ENCODE peak calls at places on chromosomes 6 and 20, in four cellular contexts. V is CD8-positive, alpha-beta T cell; C is stomach; J is substantia nigra. U is an unnamed sample.

GRCh38 chr6:15551798-15552197 is 111.0 kb downstream of the DTNBP1 start:
- DNase-seq in V (no peak), J (no peak), C (no peak), U (no peak)

GRCh38 chr6:112466378-112467151 is 119.4 kb downstream of the RFPL4B start:
- DNase-seq in V (no peak), C (no peak), J (no peak), U (no peak)

GRCh38 chr6:23533311-23533710 is 592.7 kb upstream of the NRSN1 start:
- DNase-seq in C (no peak), V (no peak), J (no peak), U (no peak)

GRCh38 chr20:11261533-11262000 is 587.8 kb upstream of the JAG1 start:
- DNase-seq in C (no peak), J (no peak), V (no peak), U (no peak)

GRCh38 chr6:170089937-170090335 is 200.9 kb downstream of the DLL1 start:
- DNase-seq in C (no peak), J (no peak), V (no peak), U (peak)

GRCh38 chr6:143125896-143126573 is 65.3 kb downstream of the AIG1 start:
- DNase-seq in V (no peak), C (no peak), J (no peak), U (no peak)

GRCh38 chr6:98834060-98835031 is at the start of gene POU3F2:
- DNase-seq in V (peak), C (peak), J (peak), U (peak)

GRCh38 chr6:90468080-90468479 is 118.8 kb downstream of the MAP3K7 start:
- DNase-seq in C (no peak), J (no peak), V (no peak), U (no peak)

GRCh38 chr20:53412600-53413187 is 180.9 kb downstream of the ZNF217 start:
- DNase-seq in J (no peak), V (no peak), C (no peak), U (no peak)

GRCh38 chr6:168097621-168098430 is 18.8 kb upstream of the FRMD1 start:
- DNase-seq in J (no peak), V (no peak), C (peak), U (peak)

GRCh38 chr20:5729348-5729747 is 20.9 kb upstream of the SHLD1 start:
- DNase-seq in V (no peak), J (no peak), C (no peak), U (no peak)

GRCh38 chr6:70973591-70973990 is 16.7 kb upstream of the B3GAT2 start:
- DNase-seq in V (no peak), J (no peak), C (no peak), U (no peak)

GRCh38 chr20:37841389-37841788 is 61.5 kb upstream of the VSTM2L start:
- DNase-seq in J (no peak), V (no peak), C (no peak), U (no peak)

GRCh38 chr6:92892626-92893025 is 526.7 kb downstream of the EPHA7 start:
- DNase-seq in J (no peak), V (no peak), C (no peak), U (no peak)

GRCh38 chr20:42836339-42836738 is 353.4 kb downstream of the PTPRT start:
- DNase-seq in V (no peak), C (peak), J (no peak), U (no peak)

GRCh38 chr6:170347091-170347490 is 40.5 kb downstream of the FAM120B start:
- DNase-seq in C (no peak), J (no peak), V (no peak), U (no peak)

GRCh38 chr6:166418691-166419143 is 36.0 kb upstream of the MPC1 start:
- DNase-seq in J (no peak), V (no peak), C (no peak), U (no peak)

GRCh38 chr20:61998343-61999121 is 67.1 kb downstream of the TAF4 start:
- DNase-seq in J (no peak), C (no peak), V (no peak), U (no peak)

GRCh38 chr6:133682506-133683290 is 206.2 kb upstream of the TCF21 start:
- DNase-seq in C (no peak), J (no peak), V (no peak), U (no peak)

GRCh38 chr6:96657344-96657743 is 94.4 kb downstream of the FHL5 start:
- DNase-seq in J (no peak), V (no peak), C (no peak), U (no peak)

GRCh38 chr20:22312744-22313346 is 271.5 kb downstream of the FOXA2 start:
- DNase-seq in J (no peak), V (no peak), C (peak), U (no peak)

GRCh38 chr6:164795091-164795490 is 514.3 kb downstream of the C6orf118 start:
- DNase-seq in C (no peak), V (no peak), J (no peak), U (no peak)

GRCh38 chr6:101391772-101392560 is 1.5 kb upstream of the GRIK2 start:
- DNase-seq in C (no peak), V (no peak), J (no peak), U (no peak)

GRCh38 chr20:63697357-63697867 is 960 bp downstream of the TNFRSF6B start:
- DNase-seq in C (no peak), V (no peak), J (no peak), U (no peak)

GRCh38 chr6:30555428-30556005 is 772 bp downstream of the GNL1 start:
- DNase-seq in V (no peak), C (peak), J (peak), U (peak)

GRCh38 chr6:166076625-166077024 is 91.0 kb downstream of the TBXT start:
- DNase-seq in C (no peak), V (no peak), J (no peak), U (no peak)

GRCh38 chr20:23928788-23929187 is 49.2 kb upstream of the CST5 start:
- DNase-seq in J (no peak), V (peak), C (no peak), U (no peak)

GRCh38 chr6:125253881-125254280 is 47.9 kb downstream of the HDDC2 start:
- DNase-seq in C (no peak), V (no peak), J (no peak), U (no peak)

GRCh38 chr6:154874684-154875594 is 120.2 kb upstream of the TIAM2 start:
- DNase-seq in V (no peak), J (no peak), C (no peak), U (no peak)

GRCh38 chr6:19803331-19804330 is 33.5 kb upstream of the ID4 start:
- DNase-seq in V (no peak), C (no peak), J (no peak), U (no peak)

GRCh38 chr20:33673411-33674293 is 576 bp downstream of the NECAB3 start:
- DNase-seq in C (no peak), V (no peak), J (no peak), U (no peak)

GRCh38 chr6:63395388-63395787 is 75.6 kb upstream of the LGSN start:
- DNase-seq in J (no peak), V (no peak), C (no peak), U (no peak)

GRCh38 chr6:42993445-42993844 is 9.1 kb downstream of the PPP2R5D start:
- DNase-seq in V (no peak), J (no peak), C (no peak), U (no peak)

GRCh38 chr6:35735452-35735851 is 1.4 kb upstream of the ARMC12 start:
- DNase-seq in J (no peak), C (peak), V (no peak), U (no peak)

GRCh38 chr6:35736982-35737412 is at the start of gene ARMC12:
- DNase-seq in J (no peak), C (no peak), V (no peak), U (no peak)

GRCh38 chr6:35737413-35738211 is 780 bp downstream of the ARMC12 start:
- DNase-seq in J (no peak), C (no peak), V (no peak), U (no peak)

GRCh38 chr6:35733633-35734032 is 3.2 kb upstream of the ARMC12 start:
- DNase-seq in J (no peak), V (no peak), C (peak), U (no peak)

DNA sequence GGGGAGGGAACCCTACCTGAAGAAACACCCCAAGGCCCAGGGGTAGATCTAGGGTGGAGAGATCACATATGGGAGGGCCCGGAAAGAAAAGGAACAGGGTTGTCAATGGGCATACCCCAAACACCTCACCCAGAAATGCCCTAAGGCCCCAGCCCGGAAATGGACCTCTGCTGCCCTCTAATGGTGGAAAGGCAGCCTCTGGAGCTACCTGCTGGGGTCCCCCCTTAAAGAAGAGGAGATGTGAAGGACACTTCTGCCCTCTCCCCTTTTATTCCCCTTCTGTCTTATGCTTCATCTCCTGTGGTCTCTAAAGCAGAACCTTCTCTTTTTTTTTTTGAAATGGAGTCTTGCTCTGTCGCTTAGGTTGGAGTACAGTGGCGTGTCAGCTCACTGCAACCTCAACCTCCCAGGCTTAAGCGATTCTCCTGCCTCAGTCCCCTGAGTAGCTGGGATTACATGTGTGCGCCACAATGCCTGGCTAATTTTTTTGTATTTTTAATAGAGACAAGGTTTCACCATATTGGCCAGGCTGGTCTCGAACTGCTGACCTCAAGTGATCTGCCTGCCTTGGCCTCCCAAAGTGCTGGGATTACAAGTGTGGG is 438 bp upstream of the ARMC12 start:
- DNase-seq in C (peak), V (peak), J (peak), U (peak)
- H3K27ac ChIP-seq in C (no peak), V (no peak), J (peak), U (peak)

GRCh38 chr6:136551103-136551502 is 881 bp upstream of the MAP7 start:
- DNase-seq in J (no peak), C (no peak), V (no peak), U (no peak)

GRCh38 chr6:136549359-136550044 is 720 bp downstream of the MAP7 start:
- DNase-seq in V (no peak), J (no peak), C (peak), U (no peak)

GRCh38 chr6:136550330-136551071 is at the start of gene MAP7:
- DNase-seq in V (peak), J (peak), C (peak), U (peak)

GRCh38 chr6:136548582-136549330 is 1.5 kb downstream of the MAP7 start:
- DNase-seq in J (no peak), V (no peak), C (no peak), U (no peak)

DNA sequence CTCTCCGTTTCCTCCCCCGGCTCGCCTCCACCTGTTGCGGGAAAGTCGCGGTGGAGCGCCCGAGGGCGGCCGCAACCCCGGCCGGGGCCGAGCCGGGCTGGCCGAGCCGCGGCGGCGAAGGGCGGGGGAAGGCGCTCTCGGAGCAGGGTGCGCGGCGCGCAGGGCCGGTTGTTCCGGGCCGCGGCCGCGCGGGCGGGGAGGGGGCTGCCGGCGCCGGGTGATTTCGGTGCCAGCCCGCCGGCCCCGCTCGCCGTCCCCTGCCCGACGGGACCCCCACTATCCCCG is 235 bp downstream of the MAP7 start:
- DNase-seq in V (no peak), J (no peak), C (no peak), U (peak)
- H3K27ac ChIP-seq in V (no peak), J (peak), C (peak), U (peak)

GRCh38 chr20:46994341-46994740 is 99.7 kb downstream of the EYA2 start:
- DNase-seq in J (no peak), V (peak), C (peak), U (no peak)
- H3K27ac ChIP-seq in J (no peak), V (no peak), C (no peak), U (no peak)

DNA sequence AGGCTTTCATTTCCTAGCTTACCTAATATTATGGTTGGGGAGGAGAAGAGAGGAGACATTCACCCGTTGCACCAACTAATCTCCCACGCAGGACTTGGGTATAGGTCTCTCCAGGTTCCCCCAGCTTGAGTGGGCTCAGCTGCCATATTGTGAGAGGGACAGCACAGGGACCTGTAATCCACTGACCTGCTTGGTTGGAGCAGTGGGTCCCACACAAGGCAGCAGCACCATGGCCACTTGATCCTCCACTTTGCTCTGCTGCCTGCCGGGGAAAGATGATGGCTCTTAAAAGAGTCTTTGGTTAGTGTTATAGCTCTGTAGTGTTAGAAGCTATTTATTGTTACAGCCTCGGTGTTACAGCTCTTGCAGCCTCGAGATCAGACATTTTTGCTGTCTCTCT is 22.5 kb upstream of the ECHDC1 start:
- DNase-seq in J (no peak), V (no peak), C (no peak), U (no peak)
- H3K27ac ChIP-seq in J (no peak), V (no peak), C (no peak), U (no peak)

GRCh38 chr6:148414836-148415235 is 72.2 kb downstream of the SASH1 start:
- DNase-seq in V (no peak), C (no peak), J (no peak), U (no peak)

GRCh38 chr6:148413321-148414094 is 70.9 kb downstream of the SASH1 start:
- DNase-seq in V (no peak), J (no peak), C (no peak), U (no peak)

GRCh38 chr6:148417045-148417444 is 74.4 kb downstream of the SASH1 start:
- DNase-seq in J (no peak), C (no peak), V (no peak), U (no peak)

GRCh38 chr6:148416309-148416965 is 73.8 kb downstream of the SASH1 start:
- DNase-seq in C (no peak), V (no peak), J (no peak), U (no peak)

DNA sequence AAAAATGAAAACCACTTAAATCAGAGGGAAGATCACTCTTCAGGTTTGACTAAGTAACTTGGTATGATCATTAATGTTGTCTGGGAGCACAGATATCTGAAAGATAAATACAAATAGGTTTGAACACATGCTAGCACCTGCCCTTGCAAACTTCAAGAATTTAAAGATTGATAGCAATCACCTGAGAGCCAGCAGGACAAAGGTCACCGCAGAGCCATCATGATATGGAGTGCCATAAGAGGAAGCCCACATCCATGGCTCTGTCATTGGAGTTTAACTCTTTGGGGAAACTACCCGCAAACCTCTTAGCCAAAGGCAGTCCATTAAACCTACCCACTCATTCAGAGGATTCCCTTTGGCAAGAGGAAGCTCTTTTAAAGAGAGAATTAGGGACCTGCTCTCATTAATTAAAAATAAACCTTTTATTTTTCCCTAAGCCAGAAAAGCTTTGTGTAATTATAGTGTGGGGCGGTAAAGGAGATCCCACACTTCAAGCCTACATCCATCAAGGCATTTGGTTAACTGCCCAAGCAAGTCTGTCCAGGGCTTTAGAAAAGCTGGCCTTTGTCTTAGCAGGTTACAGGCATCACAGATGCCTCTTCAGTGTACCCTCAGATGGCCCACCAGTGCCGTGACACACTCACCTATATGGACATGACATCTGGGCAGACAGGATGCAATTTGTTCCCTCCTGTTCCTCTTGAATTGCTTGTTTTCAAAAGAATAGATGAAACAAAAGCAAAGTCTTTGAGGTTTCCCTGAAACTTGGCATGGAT is 73.1 kb downstream of the SASH1 start:
- DNase-seq in J (no peak), C (no peak), V (no peak), U (no peak)
- H3K27ac ChIP-seq in J (no peak), C (no peak), V (no peak), U (no peak)

GRCh38 chr6:25175656-25176055 is 103.5 kb upstream of the CARMIL1 start:
- DNase-seq in J (no peak), V (no peak), C (no peak), U (no peak)

GRCh38 chr6:25173951-25174474 is 105.2 kb upstream of the CARMIL1 start:
- DNase-seq in C (no peak), V (no peak), J (no peak), U (no peak)

GRCh38 chr6:25175216-25175615 is 104.0 kb upstream of the CARMIL1 start:
- DNase-seq in C (no peak), V (no peak), J (no peak), U (no peak)

GRCh38 chr6:25173232-25173631 is 105.9 kb upstream of the CARMIL1 start:
- DNase-seq in V (no peak), C (no peak), J (no peak), U (no peak)

GRCh38 chr6:25174678-25175077 is 104.5 kb upstream of the CARMIL1 start:
- DNase-seq in V (no peak), J (no peak), C (no peak), U (no peak)
- H3K27ac ChIP-seq in V (no peak), J (no peak), C (peak), U (no peak)

DNA sequence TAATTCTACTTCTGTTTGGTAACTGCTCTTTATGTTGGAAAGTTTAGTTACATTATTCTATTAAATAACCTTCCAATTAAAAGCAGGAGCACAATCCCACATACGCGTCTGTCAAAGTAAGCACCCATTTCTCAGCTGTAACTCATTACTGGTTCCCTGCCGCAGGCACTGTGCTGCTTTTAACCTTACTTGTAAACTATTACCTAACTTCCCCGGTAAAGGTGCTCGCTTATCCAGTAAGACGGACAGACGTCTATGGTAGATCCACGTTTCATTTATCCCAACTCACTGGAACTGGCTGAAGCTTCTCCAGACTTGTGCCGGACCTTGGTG is 522 bp upstream of the ENPP4 start:
- DNase-seq in J (no peak), V (no peak), C (no peak), U (no peak)
- H3K27ac ChIP-seq in J (peak), V (peak), C (peak), U (peak)

DNA sequence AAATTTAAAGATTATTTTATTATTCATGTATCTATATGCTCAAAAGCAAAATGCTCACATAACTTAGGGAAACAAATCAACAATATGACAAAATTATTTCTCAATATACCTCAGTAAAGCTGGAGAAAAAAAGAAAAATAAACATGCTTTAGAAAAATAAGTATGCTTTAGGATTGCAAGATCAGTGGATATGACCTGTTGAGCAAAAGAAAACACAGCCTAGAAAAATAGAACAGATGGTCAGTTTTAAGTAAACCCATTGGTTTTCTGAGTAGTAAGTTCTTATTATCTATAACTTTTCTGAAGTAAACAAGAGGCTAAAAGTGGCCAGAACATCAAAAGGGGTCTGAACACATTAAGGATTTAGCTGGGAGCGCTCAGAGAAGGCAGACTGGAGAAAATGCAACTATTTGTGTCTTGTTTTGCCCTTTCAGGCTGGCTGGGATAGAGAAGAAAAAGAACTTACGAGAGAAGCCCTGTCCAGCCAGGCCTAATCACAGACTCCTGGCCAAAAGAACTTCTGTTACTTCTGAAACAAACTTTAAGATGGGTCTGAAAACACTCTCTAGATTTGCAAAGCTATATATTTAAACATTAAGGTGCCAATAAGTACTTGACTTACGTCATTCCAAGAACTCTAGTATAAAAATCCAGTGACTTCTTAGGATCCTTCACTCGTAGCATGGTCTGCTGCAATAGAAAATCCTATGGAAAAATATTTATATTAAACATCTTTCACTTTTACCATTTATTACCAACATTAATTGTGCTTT is 16.5 kb downstream of the GLO1 start:
- DNase-seq in C (no peak), J (no peak), V (no peak), U (no peak)
- H3K27ac ChIP-seq in C (no peak), J (no peak), V (no peak), U (peak)

U was measured in dorsolateral prefrontal cortex.